ENCODE peak calls at places on chromosome 12, in four cellular contexts. H, E, Q and P are unnamed samples.

GRCh38 chr12:77686760-77687159 is 143.9 kb upstream of the NAV3 start:
- DNase-seq in H (no peak), E (no peak), Q (no peak), P (no peak)

GRCh38 chr12:93279849-93280412 is 97.8 kb upstream of the NUDT4 start:
- DNase-seq in H (no peak), E (no peak), Q (no peak), P (no peak)

GRCh38 chr12:78534311-78534710 is 330.3 kb upstream of the SYT1 start:
- DNase-seq in H (no peak), E (no peak), Q (no peak), P (no peak)

GRCh38 chr12:131213896-131214442 is 260.3 kb downstream of the ADGRD1 start:
- DNase-seq in H (no peak), E (no peak), Q (peak; percentile 57), P (no peak)

GRCh38 chr12:31570880-31571279 is 20.1 kb downstream of the DENND5B start:
- DNase-seq in H (no peak), E (no peak), Q (no peak), P (no peak)

GRCh38 chr12:29350080-29350479 is 30.9 kb downstream of the ERGIC2 start:
- DNase-seq in H (peak; percentile 55), E (no peak), Q (no peak), P (no peak)

GRCh38 chr12:121709478-121709890 is 3.1 kb upstream of the TMEM120B start:
- DNase-seq in H (no peak), E (no peak), Q (no peak), P (no peak)

GRCh38 chr12:13744566-13744965 is 236.8 kb downstream of the GRIN2B start:
- DNase-seq in H (no peak), E (no peak), Q (no peak), P (no peak)

GRCh38 chr12:118164798-118165486 is 29.0 kb downstream of the PEBP1 start:
- DNase-seq in H (no peak), E (no peak), Q (no peak), P (peak; percentile 25)

GRCh38 chr12:111741235-111741812 is 25.4 kb upstream of the ALDH2 start:
- DNase-seq in H (no peak), E (no peak), Q (no peak), P (no peak)

GRCh38 chr12:94867066-94867855 is 136.2 kb downstream of the NDUFA12 start:
- DNase-seq in H (no peak), E (no peak), Q (no peak), P (no peak)

GRCh38 chr12:63382930-63383329 is 231.9 kb upstream of the AVPR1A start:
- DNase-seq in H (no peak), E (no peak), Q (no peak), P (no peak)

GRCh38 chr12:103560604-103561101 is 26.4 kb upstream of the STAB2 start:
- DNase-seq in H (no peak), E (peak; percentile 36), Q (no peak), P (no peak)

GRCh38 chr12:12979731-12980259 is 20.3 kb downstream of the HEBP1 start:
- DNase-seq in H (no peak), E (no peak), Q (no peak), P (no peak)

GRCh38 chr12:78802593-78802992 is 62.0 kb upstream of the SYT1 start:
- DNase-seq in H (no peak), E (no peak), Q (no peak), P (no peak)

GRCh38 chr12:121797937-121798801 is 4.7 kb upstream of the RHOF start:
- DNase-seq in H (peak; percentile 95), E (peak; percentile 63), Q (peak; percentile 89), P (no peak)